ENCODE peak calls at places on chromosome 17, in nine cellular contexts. P is ovary; D is mucosa of descending colon; W is prostate gland; T is CD4-positive, alpha-beta memory T cell; N is endothelial cell of umbilical vein; Y is suprapubic skin; K is pancreas; G is adipocyte. H is an unnamed sample. For H3K4me1, the result is how much of the 10 kb centered on the place peaks cover.

GRCh38 chr17:53168413-53168812 is 654.3 kb upstream of the KIF2B start:
- DNase-seq in Y (no peak), W (no peak), P (no peak), K (no peak), T (no peak), D (no peak), G (no peak), N (no peak), H (no peak)

GRCh38 chr17:76076765-76077581 is 2.0 kb upstream of the ZACN start:
- DNase-seq in K (no peak), W (no peak), G (no peak), Y (no peak), D (peak), P (no peak), N (no peak), T (peak), H (no peak)

GRCh38 chr17:50564916-50565315 is 4.4 kb downstream of the CACNA1G start:
- DNase-seq in P (peak), Y (peak), D (peak), K (no peak), N (no peak), G (peak), W (no peak), T (peak), H (peak)

GRCh38 chr17:69733171-69734014 is 318.9 kb downstream of the MAP2K6 start:
- DNase-seq in P (no peak), Y (no peak), T (no peak), W (peak), G (peak), N (peak), K (no peak), D (no peak), H (no peak)

GRCh38 chr17:57818066-57818465 is 31.8 kb downstream of the MRPS23 start:
- DNase-seq in K (no peak), W (no peak), T (no peak), D (no peak), Y (no peak), P (no peak), N (no peak), G (no peak), H (no peak)

GRCh38 chr17:4513113-4514032 is 14.7 kb downstream of the SPNS2 start:
- DNase-seq in Y (no peak), T (no peak), W (no peak), P (no peak), K (no peak), G (no peak), D (no peak), N (no peak), H (no peak)

GRCh38 chr17:44108440-44109311 is 14.8 kb downstream of the HDAC5 start:
- DNase-seq in P (peak), K (peak), W (peak), Y (peak), D (peak), T (no peak), G (peak), N (no peak), H (peak)

GRCh38 chr17:81470270-81470943 is 42.2 kb downstream of the ACTG1 start:
- DNase-seq in G (no peak), Y (no peak), N (no peak), K (no peak), T (no peak), P (no peak), W (no peak), D (no peak), H (no peak)

GRCh38 chr17:57375770-57376181 is 119.5 kb downstream of the MSI2 start:
- DNase-seq in W (no peak), P (no peak), K (no peak), N (no peak), Y (no peak), D (no peak), T (no peak), G (no peak), H (no peak)

GRCh38 chr17:28712037-28712704 is 483 bp upstream of the PROCA1 start:
- DNase-seq in N (no peak), Y (no peak), D (peak), W (no peak), P (peak), K (no peak), T (peak), G (no peak), H (peak)

GRCh38 chr17:1124238-1124699 is 55.5 kb downstream of the ABR start:
- DNase-seq in Y (no peak), G (no peak), T (no peak), D (no peak), K (no peak), W (no peak), P (no peak), N (no peak), H (no peak)

GRCh38 chr17:83196088-83196765 is 116.8 kb downstream of the METRNL start:
- DNase-seq in Y (peak), G (peak), P (no peak), N (no peak), D (peak), K (no peak), T (no peak), W (no peak), H (peak)

GRCh38 chr17:83198366-83199341 is 119.2 kb downstream of the METRNL start:
- DNase-seq in D (no peak), Y (peak), T (no peak), N (no peak), W (no peak), P (no peak), G (no peak), K (no peak), H (peak)

GRCh38 chr17:83194761-83195329 is 115.4 kb downstream of the METRNL start:
- DNase-seq in W (no peak), Y (peak), T (no peak), K (no peak), D (no peak), P (peak), G (peak), N (no peak), H (peak)

GRCh38 chr17:83195330-83196087 is 116.1 kb downstream of the METRNL start:
- DNase-seq in K (no peak), D (no peak), W (peak), Y (peak), P (no peak), N (no peak), G (peak), T (no peak), H (peak)

GRCh38 chr17:83196973-83197880 is 117.8 kb downstream of the METRNL start:
- DNase-seq in D (no peak), K (no peak), G (peak), N (no peak), T (no peak), W (no peak), P (no peak), Y (peak), H (peak)
- H3K4me1 ChIP-seq in D (under half), K (under half), G (half or more), N (under half), T (under half), W (under half), P (under half), Y (half or more), H (under half)

GRCh38 chr17:8382880-8383142 is 182 bp downstream of the RPL26 start:
- DNase-seq in Y (no peak), G (no peak), D (no peak), P (no peak), W (no peak), K (no peak), N (no peak), T (no peak), H (no peak)
- H3K4me3 ChIP-seq in Y (peak), G (peak), D (peak), P (peak), W (peak), K (peak), N (peak), T (peak), H (peak)

DNA sequence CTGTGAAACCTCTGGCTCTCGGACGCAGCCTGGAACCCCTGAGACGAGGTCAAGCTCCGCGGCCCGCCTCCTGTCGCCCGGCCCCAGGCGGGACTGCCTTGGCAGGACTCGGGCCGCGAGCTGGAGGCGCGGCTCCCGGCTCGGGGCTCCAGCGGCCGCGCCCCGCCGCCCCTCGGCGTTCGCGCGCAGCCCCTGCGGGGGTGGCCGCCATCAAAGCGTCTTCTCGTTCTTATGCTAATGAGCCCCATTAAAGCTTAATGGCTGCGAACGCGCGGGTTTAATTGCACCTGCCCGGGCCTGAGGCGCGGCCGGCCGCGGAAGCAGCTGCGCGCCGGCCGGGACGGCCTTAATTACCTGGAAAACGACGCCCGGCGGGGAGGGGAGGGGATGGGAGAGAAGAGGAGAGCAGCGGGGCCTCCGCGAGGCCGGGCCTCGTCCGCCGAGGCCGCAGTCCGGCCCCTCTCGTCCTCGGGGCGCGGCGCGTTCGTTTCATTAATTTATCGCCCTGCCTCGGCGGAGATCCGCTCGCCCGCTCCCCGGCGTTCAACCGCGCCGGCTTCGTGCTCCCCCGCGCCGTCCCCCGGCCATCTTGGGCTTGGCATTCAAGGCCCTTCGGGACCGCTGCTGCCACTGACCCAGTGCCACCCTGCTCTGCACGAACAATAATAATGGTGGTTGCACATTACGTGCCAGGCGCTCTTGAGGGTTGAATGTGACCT is 19.2 kb downstream of the RAI1 start:
- DNase-seq in D (no peak), N (no peak), T (no peak), K (no peak), P (no peak), G (peak), W (no peak), Y (no peak), H (no peak)
- H3K4me1 ChIP-seq in D (under half), N (under half), T (under half), K (under half), P (under half), G (under half), W (half or more), Y (half or more), H (half or more)

DNA sequence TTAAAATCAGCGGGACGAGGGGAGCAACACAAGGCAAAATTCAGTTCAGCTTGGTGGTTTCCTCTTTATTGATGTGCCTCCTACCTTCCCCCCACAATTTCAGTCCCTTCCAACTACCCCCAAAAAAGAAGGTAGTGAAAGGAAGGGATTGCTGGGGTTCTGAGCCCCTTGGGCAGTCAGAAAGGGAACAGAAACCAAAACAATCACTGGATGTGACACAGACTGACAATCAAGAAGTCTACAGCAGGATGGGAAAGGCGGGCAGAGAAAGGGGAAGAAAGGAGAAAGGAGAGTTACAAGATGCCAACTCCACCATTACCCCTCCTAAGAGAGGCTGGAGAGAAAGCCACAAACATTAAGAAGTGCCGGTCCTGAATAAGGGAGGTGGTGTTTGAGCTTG is 1.1 kb upstream of the PHF23 start:
- DNase-seq in G (no peak), Y (no peak), P (no peak), D (no peak), N (no peak), W (no peak), K (no peak), T (no peak), H (no peak)
- H3K4me3 ChIP-seq in G (peak), Y (peak), P (no peak), D (no peak), N (no peak), W (peak), K (peak), T (no peak), H (peak)

DNA sequence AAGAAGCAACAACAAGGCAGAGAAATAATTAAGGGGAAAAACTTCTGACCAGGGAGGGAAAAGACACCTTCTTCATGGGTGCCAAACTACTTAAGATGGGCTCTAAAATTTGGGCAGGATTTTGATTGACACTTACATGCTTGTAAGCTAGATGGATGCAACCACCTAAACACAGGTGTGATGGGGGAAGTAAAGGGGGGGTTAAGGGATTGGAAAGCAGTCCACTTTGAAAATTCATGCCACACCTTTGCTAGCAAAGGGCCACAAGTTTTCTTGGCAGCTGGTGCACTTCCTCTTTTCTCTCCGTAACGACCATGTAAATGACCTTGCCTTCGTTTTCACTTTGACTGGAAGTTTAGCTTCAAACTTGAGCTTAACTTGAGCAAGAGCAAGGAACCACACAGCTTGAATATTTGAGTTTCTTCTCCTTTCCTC is 14.3 kb upstream of the PRKAR1A start:
- DNase-seq in Y (no peak), W (no peak), K (no peak), D (peak), G (no peak), P (no peak), T (no peak), N (no peak), H (no peak)
- H3K4me1 ChIP-seq in Y (under half), W (under half), K (under half), D (under half), G (under half), P (under half), T (under half), N (under half), H (under half)

GRCh38 chr17:43020030-43020621 is 2.1 kb downstream of the VAT1 start:
- DNase-seq in N (peak), K (no peak), P (no peak), T (no peak), D (no peak), Y (no peak), G (no peak), W (no peak), H (no peak)
- H3K4me3 ChIP-seq in N (peak), K (no peak), P (no peak), T (no peak), D (no peak), Y (peak), G (peak), W (no peak), H (no peak)